ENCODE peak calls at places on chromosome 3, in four cellular contexts. I is HepG2, S is SK-N-SH, T is GM12878. D is an unnamed sample.

GRCh38 chr3:57949779-57950618 is 58.2 kb upstream of the FLNB start:
- DNase-seq in I (peak; percentile 38), S (no peak), T (no peak), D (peak; percentile 57)

GRCh38 chr3:28348286-28348636 is 260 bp upstream of the ZCWPW2 start:
- DNase-seq in I (no peak), S (no peak), T (no peak), D (no peak)

GRCh38 chr3:173584834-173585831 is 187.6 kb downstream of the NLGN1 start:
- DNase-seq in I (no peak), S (peak; percentile 30), T (no peak), D (peak; percentile 1)

GRCh38 chr3:193869221-193870201 is 266.4 kb upstream of the HES1 start:
- DNase-seq in I (no peak), S (peak; percentile 32), T (no peak), D (peak; percentile 52)

GRCh38 chr3:33884204-33884561 is 85.8 kb downstream of the PDCD6IP start:
- DNase-seq in I (peak; percentile 26), S (no peak), T (no peak), D (peak; percentile 37)

GRCh38 chr3:57918123-57918837 is 89.9 kb upstream of the FLNB start:
- DNase-seq in I (no peak), S (no peak), T (no peak), D (no peak)

GRCh38 chr3:46065751-46066256 is 38.5 kb upstream of the XCR1 start:
- DNase-seq in I (no peak), S (no peak), T (no peak), D (no peak)

GRCh38 chr3:56985460-56986327 is 74.8 kb upstream of the SPATA12 start:
- DNase-seq in I (no peak), S (peak; percentile 62), T (no peak), D (no peak)

GRCh38 chr3:37217098-37217849 is 42.9 kb upstream of the LRRFIP2 start:
- DNase-seq in I (peak; percentile 81), S (no peak), T (no peak), D (no peak)

GRCh38 chr3:13513051-13513912 is 33.2 kb downstream of the HDAC11 start:
- DNase-seq in I (no peak), S (peak; percentile 70), T (no peak), D (no peak)

GRCh38 chr3:117238805-117239204 is 529.2 kb downstream of the TUSC7 start:
- DNase-seq in I (no peak), S (no peak), T (no peak), D (no peak)

GRCh38 chr3:127404614-127405598 is 117.1 kb upstream of the PRR20G start:
- DNase-seq in I (no peak), S (no peak), T (no peak), D (no peak)

GRCh38 chr3:172803489-172803888 is 53.0 kb downstream of the ECT2 start:
- DNase-seq in I (no peak), S (no peak), T (no peak), D (no peak)

GRCh38 chr3:130677310-130677709 is 69.3 kb downstream of the PIK3R4 start:
- DNase-seq in I (no peak), S (no peak), T (no peak), D (no peak)

GRCh38 chr3:100005670-100006393 is 108.5 kb downstream of the FILIP1L start:
- DNase-seq in I (no peak), S (no peak), T (no peak), D (no peak)

GRCh38 chr3:168165390-168166269 is 69.9 kb upstream of the GOLIM4 start:
- DNase-seq in I (peak; percentile 73), S (peak; percentile 64), T (peak; percentile 47), D (peak; percentile 15)

GRCh38 chr3:131775660-131776059 is 259.2 kb downstream of the CPNE4 start:
- DNase-seq in I (no peak), S (no peak), T (no peak), D (no peak)

GRCh38 chr3:185405243-185405642 is 42.3 kb downstream of the MAP3K13 start:
- DNase-seq in I (no peak), S (no peak), T (no peak), D (no peak)

GRCh38 chr3:8841472-8841871 is 72.1 kb upstream of the OXTR start:
- DNase-seq in I (no peak), S (no peak), T (no peak), D (no peak)

DNA sequence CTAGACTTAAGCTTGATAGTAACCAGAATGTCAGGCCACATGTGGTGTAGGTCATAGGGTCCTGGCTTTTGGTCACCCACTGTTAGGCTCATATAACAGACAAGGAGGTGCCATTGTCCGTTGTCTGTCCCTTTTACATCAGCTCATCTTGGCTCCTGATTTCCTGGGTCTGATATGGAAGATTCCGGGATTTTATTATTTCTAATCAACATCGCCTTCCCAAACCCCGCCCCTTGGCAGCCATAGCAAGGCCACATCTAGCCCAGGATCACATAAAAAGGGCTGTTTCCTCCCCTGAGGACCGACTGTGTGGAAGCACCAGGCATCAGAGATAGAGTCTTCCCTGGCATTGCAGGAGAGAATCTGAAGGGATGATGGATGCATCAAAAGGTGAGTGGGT is at the start of gene TGM4:
- DNase-seq in I (no peak), S (no peak), T (no peak), D (no peak)
- TF ChIP-seq PBX3 in I (no peak), S (no peak), T (no peak), D (no peak)

GRCh38 chr3:183824761-183825379 is 507 bp downstream of the MAP6D1 start:
- DNase-seq in I (no peak), S (peak; percentile 79), T (no peak), D (no peak)
- TF ChIP-seq PBX3 in I (no peak), S (no peak), T (no peak), D (no peak)

DNA sequence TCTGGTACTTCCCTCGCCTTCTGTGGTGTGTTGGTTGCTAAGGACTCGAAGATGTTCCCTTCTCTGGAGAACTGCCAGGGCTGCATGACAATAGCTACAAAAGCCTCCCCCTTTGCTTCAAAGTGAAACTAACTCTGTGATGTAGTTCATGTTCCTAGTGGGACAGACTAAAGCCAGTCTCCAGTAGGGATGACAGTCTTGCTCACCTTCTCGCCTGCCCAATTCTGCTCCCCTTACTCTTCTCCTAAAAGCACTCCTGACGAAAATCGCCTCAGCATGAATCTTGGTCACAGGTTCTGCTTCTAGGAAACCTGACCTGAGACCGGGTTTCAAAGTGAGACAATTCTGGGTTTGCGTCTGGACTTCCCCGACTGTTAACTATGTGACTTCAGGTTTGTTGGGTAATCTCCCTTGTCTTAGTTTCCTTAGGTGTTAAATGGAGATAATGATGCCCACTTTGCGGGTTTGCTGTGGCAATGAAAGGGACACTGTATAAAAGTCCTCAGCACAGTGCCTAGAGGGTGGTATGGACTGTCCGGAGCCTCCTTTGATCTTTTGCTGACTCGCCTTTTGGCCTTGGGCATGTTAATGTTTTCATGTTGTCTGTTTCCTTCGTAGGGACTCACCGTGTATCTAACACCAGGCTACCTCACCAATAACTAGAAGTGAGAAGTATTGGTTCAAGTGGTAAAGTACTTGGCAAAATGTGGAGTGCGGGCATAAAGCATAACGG is 24.9 kb upstream of the THRB start:
- DNase-seq in I (peak; percentile 59), S (no peak), T (peak; percentile 7), D (no peak)
- TF ChIP-seq PBX3 in I (no peak), S (no peak), T (no peak), D (no peak)

GRCh38 chr3:126109146-126109859 is 25.4 kb upstream of the SLC41A3 start:
- DNase-seq in I (no peak), S (no peak), T (no peak), D (no peak)
- TF ChIP-seq PBX3 in I (no peak), S (no peak), T (no peak), D (no peak)

GRCh38 chr3:14550181-14550580 is 10.0 kb upstream of the GRIP2 start:
- DNase-seq in I (no peak), S (no peak), T (no peak), D (no peak)

GRCh38 chr3:14548321-14548729 is 8.2 kb upstream of the GRIP2 start:
- DNase-seq in I (peak; percentile 56), S (peak; percentile 89), T (no peak), D (peak; percentile 76)

GRCh38 chr3:14547693-14548092 is 7.6 kb upstream of the GRIP2 start:
- DNase-seq in I (no peak), S (no peak), T (no peak), D (no peak)

GRCh38 chr3:14550651-14551611 is 10.8 kb upstream of the GRIP2 start:
- DNase-seq in I (no peak), S (peak; percentile 58), T (no peak), D (no peak)

GRCh38 chr3:14549256-14549931 is 9.3 kb upstream of the GRIP2 start:
- DNase-seq in I (peak; percentile 18), S (peak; percentile 53), T (no peak), D (peak; percentile 63)
- TF ChIP-seq PBX3 in I (no peak), S (no peak), T (no peak), D (no peak)